ENCODE peak calls at places on chromosomes 3 and 15, in nine cellular contexts. G, N, L, Y, U, H, Q, V and A are unnamed samples.

GRCh38 chr15:80259942-80260510 is 8.0 kb upstream of the CTXND1 start:
- DNase-seq in G (no peak), V (no peak), U (no peak), Q (no peak), H (no peak), Y (no peak), N (no peak), L (no peak), A (no peak)

GRCh38 chr3:54564374-54564925 is 363.4 kb downstream of the LRTM1 start:
- DNase-seq in U (no peak), G (no peak), N (no peak), H (no peak), Q (no peak), V (no peak), L (no peak), Y (no peak), A (no peak)

GRCh38 chr3:183514048-183514447 is 41.5 kb downstream of the KLHL6 start:
- DNase-seq in U (no peak), G (no peak), V (no peak), N (no peak), H (no peak), L (no peak), Q (no peak), Y (no peak), A (no peak)

GRCh38 chr3:193905993-193906396 is 230.0 kb upstream of the HES1 start:
- DNase-seq in H (no peak), G (no peak), N (no peak), U (no peak), V (no peak), Y (no peak), Q (peak), L (no peak), A (no peak)

GRCh38 chr3:122094693-122095092 is 39.5 kb downstream of the CD86 start:
- DNase-seq in Y (no peak), H (no peak), U (no peak), L (no peak), Q (no peak), V (no peak), G (no peak), N (no peak), A (no peak)

GRCh38 chr15:46580487-46580886 is 945.7 kb downstream of the SQOR start:
- DNase-seq in G (no peak), H (no peak), Y (no peak), U (no peak), Q (no peak), N (no peak), L (no peak), V (no peak), A (no peak)

GRCh38 chr3:126612464-126613205 is 42.3 kb downstream of the TXNRD3 start:
- DNase-seq in N (no peak), Q (no peak), H (no peak), G (no peak), V (no peak), Y (no peak), U (no peak), L (no peak), A (no peak)

GRCh38 chr3:125231895-125232294 is 19.3 kb upstream of the SLC12A8 start:
- DNase-seq in Q (no peak), V (no peak), N (peak), G (peak), H (peak), U (peak), Y (no peak), L (peak), A (peak)

GRCh38 chr3:78718707-78719106 is 1049.1 kb downstream of the ROBO1 start:
- DNase-seq in U (no peak), G (no peak), Q (no peak), L (no peak), V (no peak), N (no peak), Y (no peak), H (no peak), A (no peak)

GRCh38 chr3:139533781-139534443 is 5.6 kb downstream of the RBP1 start:
- DNase-seq in G (peak), L (peak), N (peak), Q (peak), U (peak), Y (peak), V (no peak), H (peak), A (no peak)

GRCh38 chr15:82047493-82048446 is 2.0 kb upstream of the MEX3B start:
- DNase-seq in N (peak), Q (no peak), U (peak), H (no peak), G (peak), V (no peak), Y (no peak), L (peak), A (no peak)

GRCh38 chr3:183892610-183893214 is 8.0 kb upstream of the PARL start:
- DNase-seq in V (no peak), Y (no peak), G (no peak), H (no peak), L (no peak), U (no peak), N (no peak), Q (no peak), A (no peak)

GRCh38 chr15:30791239-30791638 is 112.5 kb upstream of the FAN1 start:
- DNase-seq in G (no peak), U (no peak), H (no peak), N (peak), L (no peak), Q (no peak), Y (no peak), V (peak), A (no peak)

GRCh38 chr3:59726279-59726678 is 676.5 kb upstream of the CFAP20DC start:
- DNase-seq in Y (no peak), Q (no peak), L (no peak), H (no peak), G (no peak), N (no peak), U (no peak), V (no peak), A (no peak)

GRCh38 chr3:29083607-29084120 is 197.2 kb upstream of the RBMS3 start:
- DNase-seq in H (no peak), U (peak), Q (no peak), N (no peak), G (no peak), L (peak), V (no peak), Y (no peak), A (peak)

DNA sequence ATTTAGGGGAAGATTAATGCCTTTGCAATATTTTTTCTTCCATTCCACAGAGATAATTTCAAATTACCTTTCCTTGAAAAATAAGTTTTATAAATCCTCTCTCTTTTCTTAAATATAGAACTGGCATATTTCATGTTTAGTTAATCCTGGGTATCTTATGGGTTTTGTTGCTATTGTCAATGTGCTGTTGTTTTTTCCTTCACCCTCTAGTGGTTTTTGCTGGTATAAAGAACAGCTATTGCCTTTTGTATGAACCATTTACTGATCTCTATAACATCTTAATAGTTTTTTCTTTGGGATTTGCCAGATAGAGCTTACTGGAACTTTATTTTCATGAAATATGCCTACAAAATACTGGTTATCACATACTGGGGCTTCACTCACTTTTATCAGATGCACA is 359.6 kb upstream of the DPPA4 start:
- DNase-seq in N (no peak), H (no peak), L (no peak), Q (no peak), Y (no peak), U (no peak), V (no peak), G (no peak), A (no peak)
- TF ChIP-seq CTCF in N (peak), H (peak), L (no peak), Q (no peak), Y (peak), U (no peak), V (no peak), G (peak), A (no peak)

DNA sequence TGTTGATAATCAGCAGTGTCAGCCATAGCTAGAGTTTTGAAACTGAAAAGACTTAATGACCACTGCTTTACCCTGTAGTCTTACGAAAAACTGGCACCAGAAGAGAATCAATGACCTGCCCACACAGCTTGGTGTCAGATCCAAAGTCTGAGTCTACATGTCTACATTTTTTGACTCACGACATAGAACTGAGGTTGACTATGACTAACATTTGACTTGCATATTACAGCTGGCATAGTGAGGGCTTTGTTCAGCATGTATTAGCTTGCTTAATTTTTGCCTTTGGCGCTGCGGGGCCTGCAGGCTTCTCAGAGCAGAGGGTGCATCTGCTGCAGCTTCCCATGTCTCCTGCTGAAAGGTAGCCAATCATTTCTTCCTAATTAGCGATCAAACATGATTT is 167.0 kb downstream of the EBLN2 start:
- DNase-seq in N (peak), U (peak), Q (no peak), L (peak), H (no peak), V (no peak), G (no peak), Y (no peak), A (no peak)
- H3K4me3 ChIP-seq in N (no peak), U (no peak), Q (no peak), L (no peak), H (no peak), V (no peak), G (no peak), Y (no peak), A (no peak)

GRCh38 chr15:95284933-95285401 is 1045.5 kb upstream of the NR2F2 start:
- DNase-seq in N (peak), Q (no peak), Y (no peak), L (peak), G (peak), U (peak), V (peak), H (no peak), A (no peak)
- TF ChIP-seq CTCF in N (peak), Q (no peak), Y (no peak), L (no peak), G (peak), U (peak), V (peak), H (peak), A (peak)

GRCh38 chr3:49410102-49410843 is 1.5 kb downstream of the RHOA start:
- DNase-seq in H (no peak), Q (no peak), U (no peak), N (no peak), L (no peak), G (no peak), V (no peak), Y (no peak), A (no peak)
- H3K4me3 ChIP-seq in H (peak), Q (peak), U (peak), N (peak), L (peak), G (peak), V (peak), Y (peak), A (peak)

DNA sequence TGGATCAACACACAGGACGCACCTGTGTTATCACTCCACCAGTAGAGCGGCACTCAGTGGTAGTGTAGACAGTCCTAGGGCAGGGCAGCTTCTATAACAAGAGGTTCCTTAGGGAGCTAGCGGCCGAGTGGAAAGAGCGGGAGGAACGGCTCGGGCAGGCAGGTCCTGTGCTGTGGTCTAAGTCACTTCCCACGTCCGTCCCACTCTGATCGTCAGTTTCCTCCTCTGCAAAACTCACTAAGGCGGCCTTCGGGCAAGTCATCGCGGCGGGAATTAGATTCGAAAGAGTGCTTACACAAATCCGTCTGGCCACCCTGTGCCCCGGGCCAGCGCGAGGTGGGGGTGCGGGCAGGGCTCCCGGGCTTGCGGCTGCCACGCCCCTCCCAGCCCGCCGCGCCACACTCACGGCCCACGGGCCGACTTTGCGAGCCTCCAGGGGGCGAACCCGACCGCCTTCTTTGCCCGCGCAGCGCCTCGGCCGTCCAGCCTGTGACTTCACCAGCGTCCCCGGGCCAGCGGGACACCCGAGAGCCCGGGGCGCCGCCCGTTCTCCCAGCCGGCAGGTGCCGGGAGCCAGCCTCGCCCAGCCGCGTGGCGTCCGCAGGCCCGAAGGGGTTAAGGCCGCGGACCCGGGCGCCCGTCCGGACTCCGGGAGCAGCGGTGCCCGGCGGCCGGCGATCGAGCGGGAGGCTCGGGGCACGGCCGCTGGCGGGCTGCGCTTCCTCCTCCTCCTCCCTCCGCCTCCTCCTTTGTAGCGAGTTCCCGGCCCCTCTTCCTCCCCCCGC is 426 bp upstream of the CORO2B start:
- DNase-seq in U (peak), V (peak), Q (peak), Y (peak), G (peak), L (peak), H (no peak), N (peak), A (no peak)
- TF ChIP-seq CTCF in U (peak), V (no peak), Q (peak), Y (peak), G (peak), L (peak), H (peak), N (peak), A (peak)